ENCODE peak calls at places on chromosomes 16 and 17, in eight cellular contexts. U is EH; C is activated T-cell treated with anti-CD3 and anti-CD28 coated beads for 1 hour; Z is cerebellar nuclear complex; Q is GM03348; K is stimulated activated CD4-positive, alpha-beta T cell treated with anti-CD3 and anti-CD28 coated beads, Interleukin-2, amount 100 ng/mL, for 24 hours; L is ELF-1; J is NCI-H1092 treated with DMSO at 0.1 percent for 48 hours. R is an unnamed sample.

GRCh38 chr17:49514374-49514738 is 19.3 kb downstream of the NGFR start:
- DNase-seq in U (peak), C (no peak), Z (no peak), Q (peak), K (no peak), L (peak), J (no peak), R (no peak)

GRCh38 chr16:4053663-4054479 is 62.4 kb downstream of the ADCY9 start:
- DNase-seq in U (peak), C (no peak), Z (no peak), Q (peak), K (no peak), L (no peak), J (peak), R (no peak)

GRCh38 chr16:55502801-55503366 is 6.0 kb upstream of the LPCAT2 start:
- DNase-seq in U (peak), C (no peak), Z (no peak), Q (peak), K (no peak), L (peak), J (peak), R (no peak)

GRCh38 chr16:89863741-89864391 is 9.5 kb upstream of the TCF25 start:
- DNase-seq in U (peak), C (no peak), Z (no peak), Q (peak), K (peak), L (no peak), J (no peak), R (no peak)

GRCh38 chr17:1590031-1590746 is 27.6 kb upstream of the PITPNA start:
- DNase-seq in U (peak), C (no peak), Z (no peak), Q (peak), K (no peak), L (peak), J (no peak), R (no peak)

GRCh38 chr17:8791910-8792270 is 7.3 kb downstream of the MFSD6L start:
- DNase-seq in U (peak), C (no peak), Z (no peak), Q (no peak), K (no peak), L (peak), J (no peak), R (no peak)

GRCh38 chr16:13864689-13865088 is 55.3 kb upstream of the ERCC4 start:
- DNase-seq in U (no peak), C (no peak), Z (no peak), Q (no peak), K (no peak), L (no peak), J (no peak), R (no peak)

GRCh38 chr16:52861614-52862022 is 191.1 kb downstream of the CHD9NB start:
- DNase-seq in U (no peak), C (no peak), Z (no peak), Q (no peak), K (no peak), L (peak), J (peak), R (no peak)

GRCh38 chr16:89921699-89922476 is 1.3 kb upstream of the TUBB3 start:
- DNase-seq in U (peak), C (no peak), Z (no peak), Q (peak), K (no peak), L (peak), J (no peak), R (no peak)

GRCh38 chr16:79715088-79715487 is 114.6 kb upstream of the MAF start:
- DNase-seq in U (no peak), C (no peak), Z (no peak), Q (no peak), K (no peak), L (no peak), J (no peak), R (no peak)